ENCODE peak calls at places on chromosomes 11 and 22, in nine cellular contexts. Q is LNCaP clone FGC; U is left cardiac atrium; T is activated CD4-positive, alpha-beta T cell treated with anti-CD3 and anti-CD28 coated beads, Interleukin-2, amount 50 U/mL, for 24 hours; B is B cell; I is NCI-H1417 treated with DMSO at 0.1 percent for 48 hours; E is Peyer's patch; V is NCI-H345; M is bronchial epithelial cell. K is an unnamed sample.

GRCh38 chr11:12971955-12972354 is 37.2 kb upstream of the RASSF10 start:
- DNase-seq in Q (no peak), U (no peak), T (no peak), B (no peak), I (no peak), E (no peak), V (no peak), M (no peak), K (no peak)

GRCh38 chr11:85165819-85166218 is 461.3 kb downstream of the DLG2 start:
- DNase-seq in Q (no peak), U (no peak), T (no peak), B (no peak), I (no peak), E (no peak), V (no peak), M (no peak), K (no peak)

GRCh38 chr11:110295086-110295485 is 1.3 kb downstream of the RDX start:
- DNase-seq in Q (no peak), U (no peak), T (no peak), B (no peak), I (no peak), E (no peak), V (no peak), M (no peak), K (no peak)

GRCh38 chr11:117170210-117170609 is 8.3 kb upstream of the SIDT2 start:
- DNase-seq in Q (no peak), U (no peak), T (no peak), B (no peak), I (no peak), E (no peak), V (no peak), M (no peak), K (no peak)

GRCh38 chr11:79461144-79461543 is 20.3 kb upstream of the TENM4 start:
- DNase-seq in Q (no peak), U (no peak), T (no peak), B (no peak), I (no peak), E (no peak), V (peak), M (peak), K (no peak)

GRCh38 chr11:58493676-58494075 is 14.2 kb downstream of the OR5B21 start:
- DNase-seq in Q (no peak), U (no peak), T (no peak), B (no peak), I (no peak), E (no peak), V (no peak), M (peak), K (no peak)

GRCh38 chr11:2930705-2931415 is 1.6 kb upstream of the PHLDA2 start:
- DNase-seq in Q (peak), U (peak), T (no peak), B (peak), I (no peak), E (peak), V (peak), M (peak), K (no peak)

GRCh38 chr11:134801526-134801925 is 389.5 kb upstream of the B3GAT1 start:
- DNase-seq in Q (no peak), U (no peak), T (no peak), B (no peak), I (no peak), E (no peak), V (no peak), M (no peak), K (no peak)

GRCh38 chr11:133515075-133515474 is 17.2 kb downstream of the OPCML start:
- DNase-seq in Q (no peak), U (no peak), T (no peak), B (no peak), I (no peak), E (no peak), V (peak), M (no peak), K (no peak)

GRCh38 chr11:19524171-19524671 is 188.4 kb upstream of the NAV2 start:
- DNase-seq in Q (no peak), U (no peak), T (no peak), B (no peak), I (no peak), E (no peak), V (no peak), M (no peak), K (peak)

GRCh38 chr11:10701982-10702381 is 8.4 kb upstream of the IRAG1 start:
- DNase-seq in Q (no peak), U (no peak), T (no peak), B (no peak), I (no peak), E (no peak), V (no peak), M (peak), K (no peak)

GRCh38 chr11:98701541-98701940 is 319.2 kb upstream of the CNTN5 start:
- DNase-seq in Q (no peak), U (no peak), T (no peak), B (no peak), I (no peak), E (no peak), V (no peak), M (no peak), K (no peak)

GRCh38 chr11:70581991-70582885 is 183.9 kb downstream of the CTTN start:
- DNase-seq in Q (no peak), U (no peak), T (no peak), B (peak), I (no peak), E (no peak), V (no peak), M (no peak), K (no peak)

GRCh38 chr11:8605956-8606355 is 11.9 kb upstream of the STK33 start:
- DNase-seq in Q (no peak), U (no peak), T (no peak), B (no peak), I (no peak), E (no peak), V (no peak), M (peak), K (no peak)

GRCh38 chr11:69384548-69385465 is 90.9 kb downstream of the MYEOV start:
- DNase-seq in Q (no peak), U (no peak), T (no peak), B (no peak), I (no peak), E (no peak), V (no peak), M (no peak), K (no peak)

GRCh38 chr22:27207907-27208306 is 550.5 kb downstream of the MIAT start:
- DNase-seq in Q (no peak), U (no peak), T (no peak), B (no peak), I (no peak), E (no peak), V (peak), M (peak), K (peak)

GRCh38 chr11:69874984-69875673 is 55.9 kb upstream of the FGF3 start:
- DNase-seq in Q (no peak), U (peak), T (no peak), B (no peak), I (no peak), E (no peak), V (no peak), M (no peak), K (no peak)

GRCh38 chr22:21855715-21856114 is 11.7 kb downstream of the MAPK1 start:
- DNase-seq in Q (no peak), U (no peak), T (no peak), B (no peak), I (no peak), E (no peak), V (no peak), M (no peak), K (no peak)

GRCh38 chr11:121416909-121417567 is 35.1 kb upstream of the SORL1 start:
- DNase-seq in Q (peak), U (peak), T (no peak), B (no peak), I (no peak), E (peak), V (no peak), M (peak), K (no peak)

GRCh38 chr11:74670171-74670570 is 61.1 kb downstream of the CHRDL2 start:
- DNase-seq in Q (no peak), U (no peak), T (no peak), B (no peak), I (no peak), E (no peak), V (no peak), M (no peak), K (no peak)

GRCh38 chr22:39641660-39642059 is 71.1 kb downstream of the CACNA1I start:
- DNase-seq in Q (no peak), U (no peak), T (no peak), B (no peak), I (no peak), E (no peak), V (no peak), M (no peak), K (no peak)

GRCh38 chr11:126149759-126150236 is 61.7 kb downstream of the RPUSD4 start:
- DNase-seq in Q (no peak), U (no peak), T (no peak), B (no peak), I (no peak), E (no peak), V (no peak), M (no peak), K (no peak)

GRCh38 chr11:115670538-115671200 is 166.5 kb upstream of the CADM1 start:
- DNase-seq in Q (no peak), U (no peak), T (no peak), B (no peak), I (peak), E (no peak), V (peak), M (peak), K (peak)

GRCh38 chr11:24516658-24517057 is 19.8 kb downstream of the LUZP2 start:
- DNase-seq in Q (no peak), U (no peak), T (no peak), B (no peak), I (no peak), E (no peak), V (no peak), M (no peak), K (no peak)

GRCh38 chr11:76577921-76578654 is 92.5 kb downstream of the LRRC32 start:
- DNase-seq in Q (no peak), U (no peak), T (no peak), B (no peak), I (no peak), E (no peak), V (no peak), M (no peak), K (no peak)

GRCh38 chr11:11998091-11998781 is 10.2 kb downstream of the DKK3 start:
- DNase-seq in Q (no peak), U (no peak), T (no peak), B (no peak), I (no peak), E (no peak), V (no peak), M (peak), K (no peak)

GRCh38 chr11:113408887-113409286 is 21.3 kb downstream of the ANKK1 start:
- DNase-seq in Q (no peak), U (no peak), T (no peak), B (no peak), I (no peak), E (no peak), V (no peak), M (no peak), K (no peak)

GRCh38 chr22:39773503-39773902 is 120.1 kb downstream of the ENTHD1 start:
- DNase-seq in Q (no peak), U (no peak), T (no peak), B (no peak), I (no peak), E (no peak), V (no peak), M (no peak), K (no peak)

GRCh38 chr22:18095101-18095805 is 15.4 kb upstream of the TUBA8 start:
- DNase-seq in Q (no peak), U (no peak), T (no peak), B (no peak), I (no peak), E (no peak), V (no peak), M (no peak), K (no peak)

GRCh38 chr22:30077279-30077678 is 3.0 kb upstream of the HORMAD2 start:
- DNase-seq in Q (no peak), U (no peak), T (no peak), B (no peak), I (no peak), E (no peak), V (no peak), M (no peak), K (no peak)

GRCh38 chr11:57543601-57544000 is 6.2 kb downstream of the SMTNL1 start:
- DNase-seq in Q (no peak), U (no peak), T (no peak), B (no peak), I (no peak), E (no peak), V (no peak), M (no peak), K (no peak)

GRCh38 chr11:5593146-5593545 is 3.3 kb upstream of the TRIM6 start:
- DNase-seq in Q (no peak), U (no peak), T (no peak), B (no peak), I (no peak), E (no peak), V (no peak), M (no peak), K (no peak)

GRCh38 chr22:32378703-32379272 is 21.1 kb downstream of the RFPL3 start:
- DNase-seq in Q (no peak), U (no peak), T (no peak), B (no peak), I (no peak), E (no peak), V (no peak), M (peak), K (no peak)

GRCh38 chr11:108654994-108655631 is 9.8 kb upstream of the DDX10 start:
- DNase-seq in Q (peak), U (no peak), T (no peak), B (no peak), I (no peak), E (no peak), V (peak), M (peak), K (peak)

GRCh38 chr11:131827440-131827839 is 457.0 kb downstream of the NTM start:
- DNase-seq in Q (no peak), U (no peak), T (no peak), B (no peak), I (no peak), E (no peak), V (no peak), M (no peak), K (no peak)

GRCh38 chr11:82927264-82927880 is 25.8 kb downstream of the DDIAS start:
- DNase-seq in Q (peak), U (no peak), T (no peak), B (peak), I (peak), E (no peak), V (peak), M (peak), K (peak)

GRCh38 chr11:126345283-126345682 is 10.2 kb upstream of the ST3GAL4 start:
- DNase-seq in Q (no peak), U (no peak), T (no peak), B (no peak), I (no peak), E (no peak), V (no peak), M (no peak), K (no peak)

GRCh38 chr11:70068345-70068744 is 9.8 kb upstream of the ANO1 start:
- DNase-seq in Q (no peak), U (no peak), T (no peak), B (no peak), I (no peak), E (no peak), V (no peak), M (no peak), K (no peak)

K was measured in NCI-H2171.